ENCODE peak calls at places on chromosomes 16 and 17, in eight cellular contexts. One of them, this sample, is unnamed.

GRCh38 chr17:77528516-77529327 is 388.0 kb downstream of the SEC14L1 start:
- DNase-seq in activated CD4-positive, alpha-beta T cell treated with anti-CD3 and anti-CD28 coated beads, Interleukin-2, amount 10 ng/mL, durations not matched to agents 7 days and 5 days: peak
- DNase-seq in heart right ventricle: no peak
- DNase-seq in HuH-7.5: no peak
- DNase-seq in germinal center: no peak
- DNase-seq in activated naive CD4-positive, alpha-beta T cell treated with Interleukin-2 at 50 U/mL for 16 hours: peak
- DNase-seq in HL-60: no peak
- DNase-seq in BJ: no peak
- DNase-seq in this sample: no peak

GRCh38 chr17:49388290-49388640 is 26.2 kb upstream of the ZNF652 start:
- DNase-seq in activated CD4-positive, alpha-beta T cell treated with anti-CD3 and anti-CD28 coated beads, Interleukin-2, amount 10 ng/mL, durations not matched to agents 7 days and 5 days: peak
- DNase-seq in germinal center: peak
- DNase-seq in heart right ventricle: no peak
- DNase-seq in HuH-7.5: no peak
- DNase-seq in activated naive CD4-positive, alpha-beta T cell treated with Interleukin-2 at 50 U/mL for 16 hours: peak
- DNase-seq in HL-60: no peak
- DNase-seq in BJ: no peak
- DNase-seq in this sample: no peak

GRCh38 chr16:67481561-67482259 is 753 bp upstream of the ATP6V0D1 start:
- DNase-seq in germinal center: no peak
- DNase-seq in BJ: no peak
- DNase-seq in heart right ventricle: peak
- DNase-seq in activated naive CD4-positive, alpha-beta T cell treated with Interleukin-2 at 50 U/mL for 16 hours: peak
- DNase-seq in activated CD4-positive, alpha-beta T cell treated with anti-CD3 and anti-CD28 coated beads, Interleukin-2, amount 10 ng/mL, durations not matched to agents 7 days and 5 days: peak
- DNase-seq in HL-60: no peak
- DNase-seq in HuH-7.5: no peak
- DNase-seq in this sample: no peak

GRCh38 chr16:19008245-19008644 is 24.5 kb downstream of the TMC7 start:
- DNase-seq in activated naive CD4-positive, alpha-beta T cell treated with Interleukin-2 at 50 U/mL for 16 hours: no peak
- DNase-seq in HuH-7.5: no peak
- DNase-seq in BJ: peak
- DNase-seq in activated CD4-positive, alpha-beta T cell treated with anti-CD3 and anti-CD28 coated beads, Interleukin-2, amount 10 ng/mL, durations not matched to agents 7 days and 5 days: no peak
- DNase-seq in heart right ventricle: no peak
- DNase-seq in germinal center: no peak
- DNase-seq in HL-60: no peak
- DNase-seq in this sample: no peak

GRCh38 chr16:56332464-56333079 is 92.8 kb downstream of the AMFR start:
- DNase-seq in BJ: no peak
- DNase-seq in HuH-7.5: peak
- DNase-seq in heart right ventricle: peak
- DNase-seq in activated CD4-positive, alpha-beta T cell treated with anti-CD3 and anti-CD28 coated beads, Interleukin-2, amount 10 ng/mL, durations not matched to agents 7 days and 5 days: no peak
- DNase-seq in HL-60: no peak
- DNase-seq in germinal center: no peak
- DNase-seq in activated naive CD4-positive, alpha-beta T cell treated with Interleukin-2 at 50 U/mL for 16 hours: no peak
- DNase-seq in this sample: no peak

GRCh38 chr16:62253926-62254325 is 217.7 kb upstream of the CDH8 start:
- DNase-seq in activated CD4-positive, alpha-beta T cell treated with anti-CD3 and anti-CD28 coated beads, Interleukin-2, amount 10 ng/mL, durations not matched to agents 7 days and 5 days: no peak
- DNase-seq in activated naive CD4-positive, alpha-beta T cell treated with Interleukin-2 at 50 U/mL for 16 hours: no peak
- DNase-seq in BJ: no peak
- DNase-seq in heart right ventricle: no peak
- DNase-seq in HuH-7.5: no peak
- DNase-seq in germinal center: no peak
- DNase-seq in HL-60: no peak
- DNase-seq in this sample: no peak

GRCh38 chr17:58047751-58048150 is 35.5 kb upstream of the DYNLL2 start:
- DNase-seq in germinal center: no peak
- DNase-seq in activated naive CD4-positive, alpha-beta T cell treated with Interleukin-2 at 50 U/mL for 16 hours: no peak
- DNase-seq in HL-60: no peak
- DNase-seq in heart right ventricle: no peak
- DNase-seq in BJ: no peak
- DNase-seq in activated CD4-positive, alpha-beta T cell treated with anti-CD3 and anti-CD28 coated beads, Interleukin-2, amount 10 ng/mL, durations not matched to agents 7 days and 5 days: no peak
- DNase-seq in HuH-7.5: no peak
- DNase-seq in this sample: no peak

GRCh38 chr16:85286066-85286712 is 173.9 kb upstream of the CIBAR2 start:
- DNase-seq in HuH-7.5: no peak
- DNase-seq in germinal center: no peak
- DNase-seq in activated naive CD4-positive, alpha-beta T cell treated with Interleukin-2 at 50 U/mL for 16 hours: no peak
- DNase-seq in heart right ventricle: peak
- DNase-seq in activated CD4-positive, alpha-beta T cell treated with anti-CD3 and anti-CD28 coated beads, Interleukin-2, amount 10 ng/mL, durations not matched to agents 7 days and 5 days: no peak
- DNase-seq in BJ: no peak
- DNase-seq in HL-60: no peak
- DNase-seq in this sample: no peak

GRCh38 chr17:13833921-13834320 is 232.2 kb upstream of the HS3ST3A1 start:
- DNase-seq in activated naive CD4-positive, alpha-beta T cell treated with Interleukin-2 at 50 U/mL for 16 hours: no peak
- DNase-seq in heart right ventricle: no peak
- DNase-seq in HuH-7.5: no peak
- DNase-seq in germinal center: no peak
- DNase-seq in BJ: no peak
- DNase-seq in activated CD4-positive, alpha-beta T cell treated with anti-CD3 and anti-CD28 coated beads, Interleukin-2, amount 10 ng/mL, durations not matched to agents 7 days and 5 days: no peak
- DNase-seq in HL-60: no peak
- DNase-seq in this sample: no peak

GRCh38 chr17:7742729-7743128 is 25.2 kb downstream of the DNAH2 start:
- DNase-seq in heart right ventricle: no peak
- DNase-seq in BJ: no peak
- DNase-seq in activated CD4-positive, alpha-beta T cell treated with anti-CD3 and anti-CD28 coated beads, Interleukin-2, amount 10 ng/mL, durations not matched to agents 7 days and 5 days: no peak
- DNase-seq in HuH-7.5: no peak
- DNase-seq in germinal center: no peak
- DNase-seq in activated naive CD4-positive, alpha-beta T cell treated with Interleukin-2 at 50 U/mL for 16 hours: no peak
- DNase-seq in HL-60: no peak
- DNase-seq in this sample: no peak

GRCh38 chr17:37134050-37134449 is 185.3 kb downstream of the AATF start:
- DNase-seq in activated CD4-positive, alpha-beta T cell treated with anti-CD3 and anti-CD28 coated beads, Interleukin-2, amount 10 ng/mL, durations not matched to agents 7 days and 5 days: no peak
- DNase-seq in HuH-7.5: no peak
- DNase-seq in germinal center: no peak
- DNase-seq in activated naive CD4-positive, alpha-beta T cell treated with Interleukin-2 at 50 U/mL for 16 hours: no peak
- DNase-seq in HL-60: no peak
- DNase-seq in heart right ventricle: no peak
- DNase-seq in BJ: no peak
- DNase-seq in this sample: no peak

GRCh38 chr16:66207139-66207863 is 159.2 kb upstream of the CDH5 start:
- DNase-seq in heart right ventricle: no peak
- DNase-seq in HuH-7.5: no peak
- DNase-seq in BJ: no peak
- DNase-seq in HL-60: peak
- DNase-seq in activated naive CD4-positive, alpha-beta T cell treated with Interleukin-2 at 50 U/mL for 16 hours: no peak
- DNase-seq in germinal center: no peak
- DNase-seq in activated CD4-positive, alpha-beta T cell treated with anti-CD3 and anti-CD28 coated beads, Interleukin-2, amount 10 ng/mL, durations not matched to agents 7 days and 5 days: no peak
- DNase-seq in this sample: no peak

GRCh38 chr16:27642753-27643152 is 92.8 kb downstream of the KATNIP start:
- DNase-seq in HL-60: no peak
- DNase-seq in germinal center: no peak
- DNase-seq in BJ: no peak
- DNase-seq in HuH-7.5: no peak
- DNase-seq in heart right ventricle: no peak
- DNase-seq in activated CD4-positive, alpha-beta T cell treated with anti-CD3 and anti-CD28 coated beads, Interleukin-2, amount 10 ng/mL, durations not matched to agents 7 days and 5 days: no peak
- DNase-seq in activated naive CD4-positive, alpha-beta T cell treated with Interleukin-2 at 50 U/mL for 16 hours: no peak
- DNase-seq in this sample: no peak

GRCh38 chr16:27776556-27776955 is 226.6 kb downstream of the KATNIP start:
- DNase-seq in activated naive CD4-positive, alpha-beta T cell treated with Interleukin-2 at 50 U/mL for 16 hours: no peak
- DNase-seq in germinal center: no peak
- DNase-seq in heart right ventricle: no peak
- DNase-seq in activated CD4-positive, alpha-beta T cell treated with anti-CD3 and anti-CD28 coated beads, Interleukin-2, amount 10 ng/mL, durations not matched to agents 7 days and 5 days: no peak
- DNase-seq in HuH-7.5: no peak
- DNase-seq in HL-60: no peak
- DNase-seq in BJ: no peak
- DNase-seq in this sample: no peak

GRCh38 chr17:32503251-32504165 is 16.7 kb downstream of the CDK5R1 start:
- DNase-seq in activated CD4-positive, alpha-beta T cell treated with anti-CD3 and anti-CD28 coated beads, Interleukin-2, amount 10 ng/mL, durations not matched to agents 7 days and 5 days: peak
- DNase-seq in BJ: no peak
- DNase-seq in HuH-7.5: no peak
- DNase-seq in heart right ventricle: no peak
- DNase-seq in activated naive CD4-positive, alpha-beta T cell treated with Interleukin-2 at 50 U/mL for 16 hours: peak
- DNase-seq in germinal center: peak
- DNase-seq in HL-60: no peak
- DNase-seq in this sample: no peak

GRCh38 chr17:77867308-77867781 is 91.2 kb upstream of the TNRC6C start:
- DNase-seq in activated CD4-positive, alpha-beta T cell treated with anti-CD3 and anti-CD28 coated beads, Interleukin-2, amount 10 ng/mL, durations not matched to agents 7 days and 5 days: no peak
- DNase-seq in HL-60: no peak
- DNase-seq in germinal center: no peak
- DNase-seq in BJ: no peak
- DNase-seq in heart right ventricle: no peak
- DNase-seq in HuH-7.5: no peak
- DNase-seq in activated naive CD4-positive, alpha-beta T cell treated with Interleukin-2 at 50 U/mL for 16 hours: no peak
- DNase-seq in this sample: no peak

GRCh38 chr17:53628011-53628410 is 194.7 kb upstream of the KIF2B start:
- DNase-seq in HL-60: no peak
- DNase-seq in activated naive CD4-positive, alpha-beta T cell treated with Interleukin-2 at 50 U/mL for 16 hours: no peak
- DNase-seq in BJ: no peak
- DNase-seq in germinal center: no peak
- DNase-seq in activated CD4-positive, alpha-beta T cell treated with anti-CD3 and anti-CD28 coated beads, Interleukin-2, amount 10 ng/mL, durations not matched to agents 7 days and 5 days: no peak
- DNase-seq in HuH-7.5: no peak
- DNase-seq in heart right ventricle: no peak
- DNase-seq in this sample: no peak

GRCh38 chr17:45043268-45043681 is 8.2 kb downstream of the DCAKD start:
- DNase-seq in BJ: no peak
- DNase-seq in germinal center: no peak
- DNase-seq in HuH-7.5: no peak
- DNase-seq in activated naive CD4-positive, alpha-beta T cell treated with Interleukin-2 at 50 U/mL for 16 hours: no peak
- DNase-seq in HL-60: no peak
- DNase-seq in heart right ventricle: no peak
- DNase-seq in activated CD4-positive, alpha-beta T cell treated with anti-CD3 and anti-CD28 coated beads, Interleukin-2, amount 10 ng/mL, durations not matched to agents 7 days and 5 days: no peak
- DNase-seq in this sample: no peak

GRCh38 chr17:81708739-81709185 is 3.3 kb upstream of the SLC25A10 start:
- DNase-seq in HuH-7.5: no peak
- DNase-seq in BJ: no peak
- DNase-seq in activated naive CD4-positive, alpha-beta T cell treated with Interleukin-2 at 50 U/mL for 16 hours: no peak
- DNase-seq in HL-60: no peak
- DNase-seq in heart right ventricle: no peak
- DNase-seq in activated CD4-positive, alpha-beta T cell treated with anti-CD3 and anti-CD28 coated beads, Interleukin-2, amount 10 ng/mL, durations not matched to agents 7 days and 5 days: no peak
- DNase-seq in germinal center: no peak
- DNase-seq in this sample: no peak

GRCh38 chr17:9900019-9900594 is 5.0 kb downstream of the RCVRN start:
- DNase-seq in activated naive CD4-positive, alpha-beta T cell treated with Interleukin-2 at 50 U/mL for 16 hours: no peak
- DNase-seq in BJ: no peak
- DNase-seq in HL-60: no peak
- DNase-seq in germinal center: no peak
- DNase-seq in HuH-7.5: no peak
- DNase-seq in activated CD4-positive, alpha-beta T cell treated with anti-CD3 and anti-CD28 coated beads, Interleukin-2, amount 10 ng/mL, durations not matched to agents 7 days and 5 days: no peak
- DNase-seq in heart right ventricle: no peak
- DNase-seq in this sample: no peak

GRCh38 chr16:19898166-19898565 is 13.5 kb upstream of the GPRC5B start:
- DNase-seq in HL-60: no peak
- DNase-seq in HuH-7.5: no peak
- DNase-seq in activated naive CD4-positive, alpha-beta T cell treated with Interleukin-2 at 50 U/mL for 16 hours: no peak
- DNase-seq in heart right ventricle: no peak
- DNase-seq in BJ: no peak
- DNase-seq in germinal center: no peak
- DNase-seq in activated CD4-positive, alpha-beta T cell treated with anti-CD3 and anti-CD28 coated beads, Interleukin-2, amount 10 ng/mL, durations not matched to agents 7 days and 5 days: no peak
- DNase-seq in this sample: no peak

GRCh38 chr17:65294184-65294719 is 157.1 kb downstream of the RGS9 start:
- DNase-seq in HuH-7.5: peak
- DNase-seq in BJ: no peak
- DNase-seq in germinal center: peak
- DNase-seq in HL-60: peak
- DNase-seq in activated CD4-positive, alpha-beta T cell treated with anti-CD3 and anti-CD28 coated beads, Interleukin-2, amount 10 ng/mL, durations not matched to agents 7 days and 5 days: peak
- DNase-seq in activated naive CD4-positive, alpha-beta T cell treated with Interleukin-2 at 50 U/mL for 16 hours: peak
- DNase-seq in heart right ventricle: peak
- DNase-seq in this sample: no peak

GRCh38 chr17:36755586-36755985 is 154.2 kb downstream of the MRM1 start:
- DNase-seq in HuH-7.5: peak
- DNase-seq in activated naive CD4-positive, alpha-beta T cell treated with Interleukin-2 at 50 U/mL for 16 hours: peak
- DNase-seq in germinal center: peak
- DNase-seq in BJ: no peak
- DNase-seq in activated CD4-positive, alpha-beta T cell treated with anti-CD3 and anti-CD28 coated beads, Interleukin-2, amount 10 ng/mL, durations not matched to agents 7 days and 5 days: peak
- DNase-seq in HL-60: no peak
- DNase-seq in heart right ventricle: no peak
- DNase-seq in this sample: no peak